ENCODE peak calls at places on chromosomes 16 and 17, in seven cellular contexts. G, Q, S, P, I, F and X are unnamed samples.

GRCh38 chr17:918102-918740 is 61.4 kb downstream of the NXN start:
- DNase-seq in F (no peak), Q (no peak), I (peak; percentile 35), P (no peak), S (no peak), G (no peak), X (no peak)

GRCh38 chr16:31064882-31065461 is 9.1 kb downstream of the ZNF668 start:
- DNase-seq in Q (peak; percentile 97), I (peak; percentile 99), G (peak; percentile 74), F (no peak), P (no peak), S (no peak), X (peak; percentile 68)

GRCh38 chr16:19505600-19506303 is 16.1 kb downstream of the GDE1 start:
- DNase-seq in G (no peak), S (no peak), F (no peak), I (peak; percentile 13), Q (peak; percentile 17), P (no peak), X (no peak)

GRCh38 chr17:9024497-9024896 is 3.2 kb downstream of the NTN1 start:
- DNase-seq in Q (no peak), F (no peak), G (no peak), P (no peak), I (no peak), S (no peak), X (no peak)

GRCh38 chr16:30068750-30069574 is 3.4 kb downstream of the ALDOA start:
- DNase-seq in S (no peak), P (no peak), I (peak; percentile 65), Q (no peak), F (no peak), G (peak; percentile 59), X (no peak)

GRCh38 chr17:8955560-8955959 is 9.9 kb downstream of the PIK3R5 start:
- DNase-seq in I (no peak), G (no peak), P (no peak), Q (no peak), S (no peak), F (no peak), X (no peak)

GRCh38 chr17:44308865-44309264 is 464 bp downstream of the RUNDC3A start:
- DNase-seq in F (no peak), P (no peak), S (no peak), I (no peak), G (no peak), Q (no peak), X (no peak)

GRCh38 chr16:17373533-17373932 is 97.2 kb downstream of the XYLT1 start:
- DNase-seq in S (no peak), P (no peak), G (no peak), F (no peak), I (no peak), Q (no peak), X (no peak)

GRCh38 chr17:66349549-66350245 is 47.3 kb downstream of the PRKCA start:
- DNase-seq in Q (no peak), G (no peak), S (no peak), F (no peak), I (peak; percentile 12), P (no peak), X (no peak)

GRCh38 chr16:74825941-74826340 is 51.3 kb upstream of the FA2H start:
- DNase-seq in S (no peak), P (no peak), I (no peak), G (no peak), Q (no peak), F (no peak), X (no peak)

GRCh38 chr16:70395345-70395901 is 43.5 kb downstream of the ST3GAL2 start:
- DNase-seq in Q (peak; percentile 22), F (no peak), P (no peak), S (peak; percentile 77), I (peak; percentile 56), G (peak; percentile 75), X (peak; percentile 63)

GRCh38 chr17:42894283-42895184 is 6.1 kb upstream of the G6PC1 start:
- DNase-seq in G (no peak), F (no peak), P (no peak), Q (no peak), S (peak; percentile 71), I (no peak), X (no peak)

GRCh38 chr16:3656491-3657468 is 2.3 kb downstream of the DNASE1 start:
- DNase-seq in G (no peak), F (no peak), I (peak; percentile 12), Q (no peak), P (no peak), S (no peak), X (no peak)

GRCh38 chr17:19569785-19570496 is 36.3 kb downstream of the SLC47A1 start:
- DNase-seq in F (no peak), Q (no peak), P (no peak), I (no peak), S (no peak), G (no peak), X (no peak)

GRCh38 chr16:69438465-69438864 is 14.0 kb downstream of the CYB5B start:
- DNase-seq in S (no peak), F (no peak), Q (no peak), P (no peak), G (no peak), I (no peak), X (no peak)

GRCh38 chr17:50297407-50297865 is 23.2 kb downstream of the TMEM92 start:
- DNase-seq in G (peak; percentile 81), S (peak; percentile 89), F (peak; percentile 80), P (no peak), Q (peak; percentile 63), I (peak; percentile 78), X (peak; percentile 64)

GRCh38 chr16:11380836-11381235 is 35.6 kb downstream of the RMI2 start:
- DNase-seq in F (no peak), I (no peak), P (no peak), G (no peak), S (no peak), Q (no peak), X (no peak)

GRCh38 chr17:14428640-14429029 is 127.8 kb downstream of the HS3ST3B1 start:
- DNase-seq in G (no peak), F (no peak), P (no peak), Q (no peak), I (no peak), S (no peak), X (no peak)

GRCh38 chr16:5045499-5046115 is 11.9 kb upstream of the NAGPA start:
- DNase-seq in S (no peak), Q (no peak), G (no peak), F (no peak), P (no peak), I (no peak), X (no peak)

GRCh38 chr16:47386201-47386718 is 74.6 kb downstream of the ITFG1 start:
- DNase-seq in G (no peak), S (no peak), I (no peak), Q (no peak), P (no peak), F (no peak), X (no peak)

GRCh38 chr17:81869221-81870154 is 1.6 kb downstream of the ARHGDIA start:
- DNase-seq in I (peak; percentile 51), G (peak; percentile 69), S (peak; percentile 33), F (no peak), Q (no peak), P (no peak), X (no peak)

GRCh38 chr16:85197611-85198566 is 85.6 kb upstream of the CIBAR2 start:
- DNase-seq in P (no peak), I (no peak), G (no peak), Q (no peak), F (no peak), S (no peak), X (no peak)
- H3K27ac ChIP-seq in P (no peak overlapping the region), I (peak overlapping the region; percentile 60), G (peak overlapping the region; percentile 32), Q (peak overlapping the region; percentile 12), F (no peak overlapping the region), S (peak overlapping the region; percentile 74), X (peak overlapping the region; percentile 79)

GRCh38 chr17:70848785-70849184 is 679.5 kb downstream of the KCNJ2 start:
- DNase-seq in Q (peak; percentile 78), P (no peak), G (no peak), F (no peak), S (no peak), I (peak; percentile 37), X (no peak)
- H3K9me3 ChIP-seq in Q (no peaks in the 10 kb centered on the region), P (no peaks in the 10 kb centered on the region), G (no peaks in the 10 kb centered on the region), F (no peaks in the 10 kb centered on the region), S (no peaks in the 10 kb centered on the region), I (no peaks in the 10 kb centered on the region), X (no peaks in the 10 kb centered on the region)

GRCh38 chr16:51408357-51408756 is 257.3 kb upstream of the SALL1 start:
- DNase-seq in I (peak; percentile 78), S (no peak), G (peak; percentile 30), Q (peak; percentile 61), F (no peak), P (no peak), X (no peak)
- H3K27ac ChIP-seq in I (peak overlapping the region; percentile 45), S (no peak overlapping the region), G (peak overlapping the region; percentile 65), Q (no peak overlapping the region), F (no peak overlapping the region), P (no peak overlapping the region), X (no peak overlapping the region)

GRCh38 chr16:35744716-35745115 is 2285.3 kb downstream of the TP53TG3F start:
- DNase-seq in S (no peak), Q (no peak), P (no peak), I (no peak), F (no peak), G (no peak), X (no peak)

GRCh38 chr16:35744084-35744483 is 2284.7 kb downstream of the TP53TG3F start:
- DNase-seq in S (no peak), F (no peak), P (no peak), G (no peak), I (no peak), Q (no peak), X (no peak)

GRCh38 chr16:35745821-35746248 is 2286.4 kb downstream of the TP53TG3F start:
- DNase-seq in S (no peak), I (no peak), F (no peak), Q (no peak), G (no peak), P (no peak), X (no peak)

GRCh38 chr16:35746281-35746962 is 2287.0 kb downstream of the TP53TG3F start:
- DNase-seq in S (no peak), I (no peak), G (no peak), Q (no peak), F (no peak), P (no peak), X (no peak)

DNA sequence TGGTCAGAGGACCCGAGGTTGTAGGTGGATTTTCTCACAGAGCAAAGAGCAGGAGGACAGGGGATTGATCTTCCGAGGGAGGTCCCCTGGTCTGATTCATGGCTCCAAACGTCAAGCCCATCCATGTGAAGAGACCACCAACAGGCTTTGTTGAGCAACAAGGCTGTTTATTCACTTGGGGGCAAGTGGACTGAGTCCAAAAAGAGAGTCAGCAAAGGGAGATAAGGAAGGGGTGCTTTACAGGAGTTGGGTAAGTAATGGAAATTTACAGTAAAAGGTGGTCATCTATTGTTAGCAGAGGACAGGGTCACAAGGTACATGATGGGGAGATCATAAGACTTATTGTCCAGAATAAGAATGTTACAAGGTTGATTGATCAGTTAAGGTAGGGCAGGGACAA is 2285.8 kb downstream of the TP53TG3F start:
- DNase-seq in I (no peak), G (no peak), F (no peak), S (no peak), P (no peak), Q (no peak), X (no peak)
- H3K9me3 ChIP-seq in I (no peaks in the 10 kb centered on the region), G (no peaks in the 10 kb centered on the region), F (peaks cover 36% of the 10 kb centered on the region), S (no peaks in the 10 kb centered on the region), P (no peaks in the 10 kb centered on the region), Q (peaks cover 25% of the 10 kb centered on the region), X (peaks cover 7% of the 10 kb centered on the region)

GRCh38 chr17:21253646-21254441 is 634 bp upstream of the NATD1 start:
- DNase-seq in P (no peak), F (no peak), Q (no peak), I (no peak), S (no peak), G (no peak), X (no peak)
- H3K27ac ChIP-seq in P (no peak overlapping the region), F (peak overlapping the region; percentile 88), Q (peak overlapping the region; percentile 21), I (no peak overlapping the region), S (peak overlapping the region; percentile 85), G (peak overlapping the region; percentile 77), X (peak overlapping the region; percentile 88)